ENCODE peak calls at places on chromosomes 4 and X, in five cellular contexts. L is ovary, E is upper lobe of left lung, Z is suprapubic skin, J is stomach. D is an unnamed sample.

GRCh38 chrX:20988804-20989203 is 385.4 kb upstream of the CNKSR2 start:
- DNase-seq in Z (no peak), E (no peak), J (no peak), L (no peak), D (no peak)

GRCh38 chrX:69297521-69297920 is 132.3 kb upstream of the PJA1 start:
- DNase-seq in L (no peak), E (no peak), J (no peak), Z (no peak), D (no peak)

GRCh38 chr4:181161669-181162068 is 1081.5 kb upstream of the TENM3 start:
- DNase-seq in J (no peak), L (no peak), E (no peak), Z (no peak), D (no peak)

GRCh38 chr4:180164799-180165198 is 2078.4 kb upstream of the TENM3 start:
- DNase-seq in Z (no peak), L (no peak), E (no peak), J (no peak), D (no peak)

GRCh38 chr4:155999743-156000142 is 46.1 kb upstream of the CTSO start:
- DNase-seq in L (peak; percentile 10), Z (no peak), J (no peak), E (no peak), D (no peak)

GRCh38 chrX:15299945-15300851 is 15.2 kb downstream of the ASB11 start:
- DNase-seq in Z (no peak), J (no peak), E (no peak), L (no peak), D (no peak)

GRCh38 chrX:132209527-132209926 is 9.7 kb downstream of the RAP2C start:
- DNase-seq in L (no peak), Z (no peak), E (no peak), J (no peak), D (no peak)

GRCh38 chr4:113080050-113080449 is 30.6 kb downstream of the ANK2 start:
- DNase-seq in J (no peak), E (no peak), L (no peak), Z (no peak), D (no peak)

GRCh38 chr4:38099908-38100407 is 139.8 kb downstream of the PTTG2 start:
- DNase-seq in L (no peak), Z (no peak), E (no peak), J (no peak), D (no peak)

GRCh38 chrX:110167952-110168451 is 149.9 kb downstream of the AMMECR1 start:
- DNase-seq in J (no peak), Z (no peak), E (peak; percentile 24), L (no peak), D (no peak)

GRCh38 chr4:93730760-93731159 is 97.8 kb upstream of the ATOH1 start:
- DNase-seq in Z (no peak), L (no peak), J (no peak), E (peak; percentile 40), D (no peak)

GRCh38 chr4:113474017-113474416 is 287.5 kb downstream of the CAMK2D start:
- DNase-seq in L (no peak), E (no peak), J (no peak), Z (no peak), D (no peak)

DNA sequence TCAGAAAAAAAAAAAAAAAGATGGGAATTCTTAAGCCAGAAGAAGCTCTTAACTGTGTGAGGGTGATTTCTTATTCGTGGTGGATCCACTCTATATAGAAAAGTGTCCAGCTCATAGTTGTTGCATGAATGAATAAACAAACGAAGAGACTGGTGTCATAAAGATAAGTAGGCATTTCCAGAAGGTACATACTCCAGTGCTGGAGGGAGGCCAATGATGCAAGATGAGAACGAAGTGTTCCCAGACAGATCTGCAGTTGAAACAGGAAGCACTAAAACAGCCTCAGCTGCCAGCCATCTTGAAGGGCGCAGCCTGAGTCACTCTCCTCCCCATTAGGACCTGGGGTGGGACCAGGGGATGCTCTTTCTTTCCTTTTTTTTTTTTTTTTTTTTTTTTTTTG is 47.4 kb upstream of the HOPX start:
- DNase-seq in L (peak; percentile 34), Z (no peak), J (peak; percentile 34), E (no peak), D (peak; percentile 96)
- TF ChIP-seq EP300 in L (no peak), Z (peak; percentile 71), J (peak; percentile 42), E (peak; percentile 99), D (peak; percentile 97)

GRCh38 chr4:99685234-99685633 is 27.6 kb upstream of the C4orf54 start:
- DNase-seq in Z (no peak), E (no peak), J (no peak), L (no peak), D (no peak)
- TF ChIP-seq POLR2A in Z (no peak), E (no peak), J (no peak), L (no peak), D (no peak)

GRCh38 chr4:75564023-75564422 is 8.2 kb downstream of the ODAPH start:
- DNase-seq in L (no peak), J (no peak), E (no peak), Z (no peak), D (no peak)

GRCh38 chr4:75557696-75558095 is 1.8 kb downstream of the ODAPH start:
- DNase-seq in E (no peak), L (no peak), J (no peak), Z (no peak), D (no peak)

GRCh38 chr4:75561789-75562188 is 5.9 kb downstream of the ODAPH start:
- DNase-seq in E (no peak), Z (no peak), J (no peak), L (no peak), D (no peak)
- TF ChIP-seq EP300 in E (no peak), Z (no peak), J (no peak), L (no peak), D (no peak)

DNA sequence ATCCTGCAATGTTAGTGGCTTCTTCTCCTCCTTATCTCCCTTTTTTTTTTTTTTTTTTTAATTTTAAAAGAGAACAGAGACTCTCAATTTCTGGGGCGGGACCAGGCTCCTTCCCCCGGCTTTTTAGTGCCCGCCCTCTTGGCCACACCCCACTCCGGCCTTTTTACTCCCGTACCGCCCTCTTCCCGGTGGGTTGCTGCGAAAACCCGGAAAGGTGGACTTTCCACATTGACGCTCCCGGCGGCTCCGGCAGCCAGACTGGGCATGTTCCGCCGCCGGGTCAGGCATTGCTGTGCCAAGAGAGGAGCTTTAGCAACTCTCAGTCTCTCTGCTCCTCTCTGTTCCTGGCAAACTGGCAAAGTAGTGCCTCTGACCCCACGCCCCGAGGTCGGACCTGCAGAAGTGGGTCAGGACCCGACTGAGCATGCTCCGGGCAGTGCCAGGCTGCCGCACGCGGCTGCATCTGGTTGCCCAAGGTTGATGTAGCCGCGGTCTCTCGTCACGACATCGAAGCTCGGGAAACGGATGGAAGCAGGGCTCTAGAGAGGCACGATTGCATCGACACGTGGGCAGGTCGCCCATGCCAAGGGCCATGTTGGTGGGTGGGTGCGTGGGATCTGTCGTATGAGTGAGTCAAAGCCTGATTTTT is 1.1 kb upstream of the MFAP3L start:
- DNase-seq in J (peak; percentile 93), L (peak; percentile 93), E (peak; percentile 95), Z (peak; percentile 94), D (peak; percentile 97)
- TF ChIP-seq POLR2A in J (no peak), L (peak; percentile 32), E (no peak), Z (no peak), D (no peak)